ENCODE peak calls at places on chromosome 19, in five cellular contexts. F, K, U, V and A are unnamed samples. For H3K4me1, the result is how much of the 10 kb centered on the place peaks cover.

GRCh38 chr19:41861846-41862245 is 1.8 kb downstream of the RPS19 start:
- DNase-seq in K (no peak), V (no peak), F (no peak), U (no peak), A (no peak)

GRCh38 chr19:4067396-4068057 is 828 bp upstream of the ZBTB7A start:
- DNase-seq in V (peak), F (no peak), K (no peak), U (peak), A (peak)

GRCh38 chr19:47152632-47153031 is 22.0 kb downstream of the SAE1 start:
- DNase-seq in V (no peak), K (peak), U (no peak), F (no peak), A (no peak)

GRCh38 chr19:36032251-36033104 is at the start of gene CLIP3:
- DNase-seq in V (peak), U (peak), K (peak), F (no peak), A (peak)

GRCh38 chr19:2170219-2170618 is 6.5 kb downstream of the DOT1L start:
- DNase-seq in K (no peak), F (no peak), U (no peak), V (no peak), A (no peak)

GRCh38 chr19:52188822-52189744 is 769 bp upstream of the PPP2R1A start:
- DNase-seq in U (no peak), K (no peak), F (no peak), V (peak), A (peak)

GRCh38 chr19:31110331-31110730 is 238.9 kb downstream of the TSHZ3 start:
- DNase-seq in U (no peak), F (no peak), K (peak), V (peak), A (peak)

GRCh38 chr19:7873304-7874079 is 698 bp downstream of the PRR36 start:
- DNase-seq in V (peak), U (no peak), F (no peak), K (no peak), A (no peak)

GRCh38 chr19:44905437-44906160 is at the start of gene APOE:
- DNase-seq in K (peak), U (no peak), F (no peak), V (peak), A (peak)

GRCh38 chr19:46469541-46470185 is 1.7 kb downstream of the PNMA8A start:
- DNase-seq in V (no peak), K (no peak), F (no peak), U (no peak), A (no peak)

GRCh38 chr19:46718157-46718933 is 1.4 kb upstream of the PRKD2 start:
- DNase-seq in V (no peak), F (no peak), U (peak), K (no peak), A (peak)

GRCh38 chr19:2270572-2271515 is 11.1 kb downstream of the PEAK3 start:
- DNase-seq in U (peak), F (peak), K (peak), V (peak), A (peak)

GRCh38 chr19:30391554-30392551 is 19.7 kb downstream of the ZNF536 start:
- DNase-seq in K (no peak), V (no peak), F (no peak), U (no peak), A (no peak)

GRCh38 chr19:6664916-6665315 is 5.0 kb downstream of the TNFSF14 start:
- DNase-seq in K (no peak), U (no peak), F (no peak), V (no peak), A (no peak)

GRCh38 chr19:41753936-41754529 is 1.3 kb upstream of the CEACAM6 start:
- DNase-seq in V (no peak), F (peak), U (peak), K (peak), A (peak)

GRCh38 chr19:40217921-40218890 is at the start of gene TTC9B:
- DNase-seq in U (peak), K (no peak), F (no peak), V (peak), A (peak)

GRCh38 chr19:45952691-45953505 is 20.8 kb downstream of the NOVA2 start:
- DNase-seq in F (no peak), K (peak), V (peak), U (no peak), A (peak)

DNA sequence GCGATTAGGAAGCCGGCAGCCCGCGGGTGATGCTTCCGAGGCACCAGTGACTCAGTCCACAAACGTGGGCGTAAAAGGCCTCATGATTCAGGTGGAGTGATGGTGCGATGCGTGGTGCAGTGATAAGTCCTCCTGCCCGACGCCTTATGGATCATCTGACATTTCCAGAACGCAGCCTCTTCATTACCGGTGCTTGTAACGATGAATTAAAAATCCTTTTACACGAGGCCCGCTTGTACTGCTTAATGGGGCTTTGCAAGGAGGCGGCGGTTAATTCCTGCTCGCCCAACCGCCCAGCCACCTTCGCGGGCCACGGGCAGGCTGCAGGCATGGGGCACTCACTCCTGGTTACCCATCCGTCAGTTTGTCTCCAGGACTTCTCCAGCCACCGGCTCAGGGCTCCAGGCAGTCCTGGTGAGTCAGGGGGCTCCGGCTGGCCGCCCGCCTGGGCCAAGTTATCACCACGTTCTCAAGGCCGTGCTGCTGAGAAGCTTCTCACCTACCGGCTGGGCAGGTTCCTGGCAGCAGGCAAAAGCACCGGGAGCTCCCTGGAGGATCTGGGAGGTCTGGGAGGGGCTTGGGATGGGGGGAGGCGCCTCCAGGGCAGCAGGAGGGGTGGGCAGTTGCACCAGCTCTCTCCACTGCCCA is 172.5 kb downstream of the KDM4B start:
- DNase-seq in U (no peak), K (no peak), V (no peak), F (no peak), A (no peak)
- H3K4me1 ChIP-seq in U (under half), K (under half), V (under half), F (under half), A (under half)

GRCh38 chr19:48397636-48398328 is 4.3 kb downstream of the GRIN2D start:
- DNase-seq in V (no peak), U (no peak), F (no peak), K (no peak), A (no peak)

GRCh38 chr19:48398329-48399235 is 5.1 kb downstream of the GRIN2D start:
- DNase-seq in F (peak), K (peak), V (peak), U (peak), A (peak)

GRCh38 chr19:48401277-48401676 is 7.8 kb downstream of the GRIN2D start:
- DNase-seq in F (no peak), V (no peak), K (no peak), U (no peak), A (no peak)

GRCh38 chr19:48397263-48397635 is 3.8 kb downstream of the GRIN2D start:
- DNase-seq in V (no peak), U (no peak), F (no peak), K (no peak), A (no peak)

DNA sequence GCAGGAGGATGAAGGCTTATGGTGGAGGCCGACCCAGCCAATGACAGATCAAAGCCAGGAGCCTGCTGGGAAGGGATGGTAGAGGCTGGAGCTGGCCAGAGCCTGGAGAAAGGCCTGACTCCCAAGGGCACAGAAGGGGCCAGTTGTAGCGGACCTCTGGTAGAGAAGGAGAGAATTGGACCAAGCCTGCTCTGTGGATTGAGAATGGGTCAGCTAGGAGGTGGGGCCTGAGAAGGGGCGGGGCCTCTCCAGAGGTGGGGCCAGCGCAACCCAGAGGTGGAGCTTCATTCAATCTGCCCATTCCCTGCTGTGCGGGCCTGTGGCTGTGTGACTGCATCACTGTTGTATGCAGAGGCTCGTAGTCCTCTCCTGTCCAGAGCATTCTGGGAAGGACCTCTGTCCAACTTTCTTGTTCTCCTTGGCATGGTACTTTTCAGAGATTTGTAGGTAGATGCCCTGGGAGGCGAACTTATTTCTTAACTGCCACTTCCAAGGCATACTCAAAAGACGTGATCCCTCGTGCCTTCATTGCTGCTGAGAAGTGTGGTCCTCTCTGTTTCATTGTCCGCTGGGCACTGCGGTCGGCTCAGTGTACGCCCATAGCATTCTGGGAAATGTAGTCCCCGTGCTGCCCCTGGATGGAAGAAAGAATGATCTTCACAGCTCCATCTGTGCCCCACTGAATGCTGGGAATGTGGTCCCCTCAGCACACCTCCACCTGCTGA is 6.7 kb downstream of the GRIN2D start:
- DNase-seq in K (peak), V (peak), U (peak), F (no peak), A (no peak)
- H3K4me3 ChIP-seq in K (no peak), V (peak), U (no peak), F (no peak), A (peak)

DNA sequence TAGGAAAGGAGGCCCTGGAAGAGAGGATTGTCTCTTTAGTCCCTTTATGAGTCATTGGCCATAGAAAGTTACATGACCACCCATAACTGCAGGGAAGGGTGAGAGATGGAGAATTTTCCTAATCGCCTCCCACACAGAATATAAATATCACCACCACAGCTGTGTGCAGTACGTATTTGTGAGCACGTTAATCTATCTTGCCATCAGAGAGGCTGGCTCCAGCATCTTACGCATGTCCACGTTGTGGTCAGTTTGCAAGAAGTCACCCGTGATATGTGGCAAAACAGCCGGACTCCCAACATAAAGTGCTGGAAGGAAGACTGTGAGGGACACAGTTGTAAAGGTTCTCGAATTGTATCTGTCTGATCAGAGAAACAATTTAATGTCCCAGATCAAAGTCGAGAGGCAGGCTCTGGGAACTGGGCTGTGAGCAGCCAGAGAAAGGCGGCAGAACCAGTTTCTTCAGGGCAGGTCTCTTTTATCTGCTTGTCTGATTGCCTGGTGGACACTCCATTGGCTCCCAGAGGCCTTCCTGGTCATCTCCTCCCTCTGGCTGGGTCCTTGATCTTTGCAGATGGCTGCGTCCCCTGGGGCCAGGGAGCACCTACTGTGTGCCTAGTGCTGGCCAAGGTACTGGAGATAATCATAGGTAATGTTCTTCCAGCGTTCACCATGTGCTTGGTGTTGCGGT is 74.9 kb downstream of the SIPA1L3 start:
- DNase-seq in F (no peak), U (no peak), K (peak), V (no peak), A (no peak)
- H3K4me1 ChIP-seq in F (under half), U (under half), K (under half), V (under half), A (under half)

DNA sequence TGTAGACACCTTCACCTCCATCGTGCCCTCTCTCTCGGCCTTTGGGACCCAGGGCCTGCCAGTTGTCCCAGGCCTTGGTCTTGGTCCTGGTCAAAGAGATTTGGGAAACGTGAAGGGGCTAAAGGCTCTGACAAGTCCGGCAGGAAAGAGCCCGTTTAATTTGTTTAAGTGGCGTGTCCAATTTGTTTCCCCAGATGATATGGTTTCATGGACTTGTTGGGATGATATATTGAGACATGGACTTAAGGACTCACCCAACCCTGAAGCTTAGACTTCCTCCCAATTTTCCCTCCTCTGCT is 2.7 kb downstream of the CLEC11A start:
- DNase-seq in K (no peak), U (no peak), V (no peak), F (no peak), A (no peak)
- H3K4me3 ChIP-seq in K (peak), U (no peak), V (peak), F (no peak), A (peak)

GRCh38 chr19:18420931-18421330 is 1.7 kb downstream of the SSBP4 start:
- DNase-seq in U (no peak), F (no peak), K (no peak), V (no peak), A (no peak)
- H3K4me1 ChIP-seq in U (half or more), F (under half), K (under half), V (under half), A (under half)

DNA sequence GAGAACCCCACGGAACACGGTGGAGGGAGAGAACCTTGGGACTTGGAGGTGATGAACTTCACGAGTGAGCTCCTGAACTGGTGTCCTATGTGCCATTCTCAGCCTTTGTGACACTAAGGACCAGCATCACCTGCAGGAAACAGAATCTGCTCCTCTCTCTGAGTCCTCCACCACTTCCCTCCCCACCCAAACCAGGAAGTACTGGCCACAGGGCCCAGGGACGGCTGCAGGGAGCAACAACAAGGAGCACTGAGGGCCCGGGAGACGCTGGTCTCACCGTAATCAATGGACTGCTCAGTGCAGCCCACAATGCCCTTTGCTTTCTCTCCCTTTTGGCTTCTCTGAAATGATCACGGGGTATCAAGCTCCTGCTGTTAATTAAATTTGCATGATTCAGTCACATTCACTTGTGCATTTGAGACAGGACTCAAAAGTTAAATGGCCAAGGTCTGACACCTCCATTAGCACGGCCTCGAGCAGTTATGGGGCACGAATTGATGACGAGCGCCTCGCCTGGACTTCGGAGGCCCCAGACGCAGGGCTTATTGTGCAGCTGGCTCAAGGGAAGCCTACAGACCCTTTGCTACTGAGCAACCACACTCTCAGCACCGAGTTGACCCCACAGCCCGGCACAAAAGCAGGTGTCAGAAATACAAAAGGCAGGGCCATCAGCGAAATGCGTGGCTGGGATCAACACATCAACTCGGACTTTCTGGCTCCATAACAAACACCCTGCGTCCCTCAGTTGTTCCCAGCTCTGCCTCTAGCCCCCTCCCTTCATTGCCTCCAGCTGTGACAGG is 18.4 kb downstream of the PEPD start:
- DNase-seq in U (no peak), F (no peak), K (no peak), V (no peak), A (no peak)
- H3K4me3 ChIP-seq in U (no peak), F (no peak), K (no peak), V (no peak), A (no peak)

DNA sequence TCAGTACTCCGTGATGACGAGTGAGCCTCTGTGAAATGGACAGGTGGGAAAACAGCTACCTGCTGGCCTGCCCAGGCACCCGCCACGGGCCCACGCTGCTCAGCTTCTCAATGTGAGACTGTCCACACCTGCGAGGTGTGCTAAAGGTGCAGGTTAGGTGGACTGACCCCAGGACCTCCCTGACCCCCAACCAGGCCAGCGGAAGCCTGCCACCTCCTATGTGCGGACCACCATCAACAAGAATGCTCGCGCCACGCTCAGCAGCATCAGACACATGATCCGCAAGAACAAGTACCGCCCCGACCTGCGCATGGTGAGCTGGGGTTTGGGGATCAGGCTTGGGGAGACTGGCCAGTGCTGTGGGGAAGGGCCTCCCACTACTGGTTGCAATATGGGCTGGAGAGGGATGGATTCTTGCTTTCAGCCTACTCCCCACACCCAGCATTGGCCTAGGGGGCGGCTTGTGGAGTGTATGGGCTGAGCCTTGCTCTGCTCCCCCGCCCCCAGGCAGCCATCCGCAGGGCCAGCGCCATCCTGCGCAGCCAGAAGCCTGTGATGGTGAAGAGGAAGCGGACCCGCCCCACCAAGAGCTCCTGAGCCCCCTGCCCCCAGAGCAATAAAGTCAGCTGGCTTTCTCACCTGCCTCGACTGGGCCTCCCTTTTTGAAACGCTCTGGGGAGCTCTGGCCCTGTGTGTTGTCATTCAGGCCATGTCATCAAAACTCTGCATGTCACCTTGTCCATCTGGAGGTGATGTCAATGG is 2.2 kb downstream of the RPL28 start:
- DNase-seq in K (no peak), F (no peak), V (no peak), U (no peak), A (no peak)
- H3K4me1 ChIP-seq in K (under half), F (under half), V (under half), U (half or more), A (half or more)

DNA sequence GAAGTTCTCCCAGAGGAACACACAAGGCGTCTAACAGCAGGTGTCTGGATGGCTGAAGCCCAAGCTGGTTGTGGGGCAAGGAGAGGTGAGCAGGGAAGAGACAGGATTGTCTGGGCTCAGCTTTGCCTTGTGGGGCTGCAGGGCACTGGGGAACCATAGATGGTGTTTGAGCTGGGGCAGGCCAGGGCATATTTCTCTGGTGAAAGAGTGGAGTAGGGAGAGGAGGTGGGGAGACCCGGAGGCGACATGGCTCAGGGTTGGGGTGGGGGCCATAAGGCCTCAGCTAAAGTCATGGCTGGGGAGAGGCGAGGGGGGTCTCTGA is 5.4 kb upstream of the PALM start:
- DNase-seq in K (no peak), V (no peak), U (no peak), F (no peak), A (no peak)
- H3K4me3 ChIP-seq in K (no peak), V (no peak), U (no peak), F (no peak), A (peak)

GRCh38 chr19:19446655-19447437 is 41.4 kb downstream of the GATAD2A start:
- DNase-seq in V (no peak), K (no peak), U (no peak), F (no peak), A (no peak)
- H3K4me1 ChIP-seq in V (under half), K (under half), U (half or more), F (under half), A (under half)

GRCh38 chr19:48255376-48256303 is at the start of gene CARD8:
- DNase-seq in V (peak), K (peak), F (peak), U (peak), A (peak)

GRCh38 chr19:48252625-48253024 is 3.1 kb downstream of the CARD8 start:
- DNase-seq in V (no peak), F (no peak), K (no peak), U (no peak), A (no peak)

GRCh38 chr19:48253999-48254398 is 1.7 kb downstream of the CARD8 start:
- DNase-seq in K (no peak), F (no peak), U (no peak), V (no peak), A (no peak)

GRCh38 chr19:48254529-48254970 is 1.2 kb downstream of the CARD8 start:
- DNase-seq in F (no peak), V (no peak), U (no peak), K (no peak), A (no peak)

DNA sequence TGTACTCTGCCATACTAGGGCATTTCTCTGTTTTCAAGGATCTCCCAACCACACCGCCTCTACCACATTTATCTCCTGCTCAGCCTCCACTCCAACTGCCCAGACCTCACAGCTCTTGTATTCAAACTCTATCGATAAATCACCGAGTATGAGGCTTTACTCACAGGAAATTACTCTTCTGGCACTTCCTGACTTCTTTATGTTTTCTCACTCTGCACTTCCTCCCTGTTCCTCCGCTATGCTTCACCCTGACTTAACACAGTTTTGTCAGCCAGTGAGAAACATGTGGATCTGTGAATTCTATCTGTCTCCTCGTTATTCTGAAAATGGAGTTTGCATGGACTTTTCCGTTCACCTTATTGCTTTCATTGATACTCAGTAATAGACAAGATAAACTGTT is 2.6 kb upstream of the CARD8 start:
- DNase-seq in U (peak), K (no peak), F (no peak), V (no peak), A (no peak)
- H3K4me3 ChIP-seq in U (peak), K (no peak), F (no peak), V (no peak), A (no peak)